ENCODE peak calls at places on chromosomes 11 and 22, in nine cellular contexts. Y is upper lobe of right lung, T is A673, U is heart left ventricle, B is hepatocyte, I is cardiac muscle cell, R is prostate gland, H is endothelial cell of umbilical vein, G is OCI-LY7. L is an unnamed sample. For H3K36me3, the result is how much of the 10 kb centered on the place peaks cover.

GRCh38 chr11:59615637-59616395 is at the start of gene OSBP:
- DNase-seq in Y (peak), T (peak), U (peak), B (peak), I (peak), R (peak), H (peak), G (peak), L (peak)

GRCh38 chr11:112526699-112527410 is 266.2 kb upstream of the PLET1 start:
- DNase-seq in Y (no peak), T (peak), U (no peak), B (peak), I (no peak), R (no peak), H (no peak), G (no peak), L (no peak)

GRCh38 chr11:702731-703461 is 3.1 kb upstream of the EPS8L2 start:
- DNase-seq in Y (peak), T (no peak), U (no peak), B (no peak), I (no peak), R (peak), H (no peak), G (no peak), L (no peak)

GRCh38 chr11:101497292-101497691 is 86.5 kb downstream of the TRPC6 start:
- DNase-seq in Y (no peak), T (no peak), U (no peak), B (no peak), I (no peak), R (no peak), H (no peak), G (no peak), L (no peak)

GRCh38 chr11:75073459-75074190 is 23.1 kb downstream of the OR2AT4 start:
- DNase-seq in Y (no peak), T (no peak), U (no peak), B (no peak), I (peak), R (no peak), H (no peak), G (peak), L (peak)

GRCh38 chr11:70471254-70471653 is 72.9 kb downstream of the CTTN start:
- DNase-seq in Y (peak), T (peak), U (no peak), B (peak), I (peak), R (no peak), H (peak), G (peak), L (peak)

GRCh38 chr11:130448416-130449068 is at the start of gene ADAMTS15:
- DNase-seq in Y (peak), T (peak), U (peak), B (peak), I (peak), R (peak), H (peak), G (no peak), L (peak)

GRCh38 chr11:2289350-2289749 is 12.4 kb downstream of the C11orf21 start:
- DNase-seq in Y (no peak), T (no peak), U (peak), B (no peak), I (no peak), R (no peak), H (no peak), G (no peak), L (no peak)

GRCh38 chr11:15969281-15969680 is 387.1 kb downstream of the SOX6 start:
- DNase-seq in Y (no peak), T (peak), U (no peak), B (peak), I (peak), R (peak), H (peak), G (no peak), L (peak)

GRCh38 chr11:76279038-76279437 is 72.7 kb upstream of the WNT11 start:
- DNase-seq in Y (no peak), T (no peak), U (no peak), B (no peak), I (no peak), R (no peak), H (no peak), G (no peak), L (no peak)

DNA sequence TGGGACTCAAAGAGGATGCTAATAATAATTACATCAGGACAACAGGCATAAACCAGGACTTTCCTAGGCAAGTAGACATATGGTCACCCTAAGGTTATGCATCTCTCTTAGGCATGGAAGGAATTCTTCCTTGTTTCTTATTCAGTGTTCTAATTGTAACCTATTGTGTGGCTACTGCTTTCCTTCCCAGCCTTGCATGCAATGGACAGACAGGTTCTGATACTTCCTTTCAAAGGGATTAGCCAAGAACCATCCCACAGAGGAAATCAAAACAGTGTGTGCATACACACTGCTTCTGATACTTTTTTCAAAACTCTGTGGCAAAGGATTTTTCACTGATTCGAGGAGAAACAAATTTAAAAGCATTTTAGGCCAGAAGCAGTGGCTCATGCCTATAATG is 48.3 kb downstream of the RRAS2 start:
- DNase-seq in Y (no peak), T (no peak), U (no peak), B (no peak), I (no peak), R (no peak), H (peak), G (no peak), L (no peak)
- H3K27ac ChIP-seq in Y (no peak), T (no peak), U (no peak), B (peak), I (peak), R (no peak), H (no peak), G (no peak), L (no peak)

DNA sequence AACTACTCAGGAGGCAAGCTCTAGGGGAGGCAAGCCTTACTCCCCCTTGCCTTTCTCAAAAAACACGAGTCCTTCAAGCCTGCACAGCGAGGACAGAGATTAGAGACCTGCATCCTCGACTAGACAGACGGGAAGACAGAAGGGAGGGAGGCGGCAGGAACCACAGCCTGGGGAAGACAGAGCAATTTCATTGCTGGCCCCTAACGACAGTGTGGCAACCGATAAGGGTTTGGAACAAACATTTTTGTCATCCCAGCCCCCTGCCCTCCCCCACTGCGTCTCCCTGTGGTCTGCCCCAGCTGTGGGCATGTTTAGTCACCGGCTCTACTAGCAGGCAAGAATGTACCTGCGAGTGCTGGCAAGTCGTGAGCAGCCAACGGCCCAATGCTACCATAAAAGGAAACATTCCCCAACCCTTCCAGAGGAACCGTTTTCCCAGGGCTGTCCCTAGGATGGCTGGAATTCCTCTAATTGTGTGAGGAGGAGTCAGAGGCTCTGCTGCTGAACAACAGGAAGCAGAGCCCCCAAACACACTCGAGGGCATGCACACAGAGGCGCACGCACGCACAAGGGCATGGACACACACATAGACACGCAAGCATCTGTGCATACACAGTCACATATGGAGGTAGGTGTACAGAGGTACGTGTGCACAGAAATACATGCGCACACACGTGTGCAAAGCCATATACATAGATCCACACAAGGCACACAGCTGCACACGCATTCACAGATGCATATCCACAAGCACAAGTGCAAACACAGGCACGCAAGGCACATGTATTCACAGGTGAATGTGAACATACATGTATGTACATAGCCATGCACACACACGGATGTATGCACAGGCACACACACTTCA is 58.3 kb downstream of the MYH9 start:
- DNase-seq in Y (no peak), T (peak), U (no peak), B (peak), I (peak), R (peak), H (peak), G (peak), L (no peak)
- H3K36me3 ChIP-seq in Y (half or more), T (under half), U (under half), B (under half), I (under half), R (under half), H (under half), G (half or more), L (half or more)

DNA sequence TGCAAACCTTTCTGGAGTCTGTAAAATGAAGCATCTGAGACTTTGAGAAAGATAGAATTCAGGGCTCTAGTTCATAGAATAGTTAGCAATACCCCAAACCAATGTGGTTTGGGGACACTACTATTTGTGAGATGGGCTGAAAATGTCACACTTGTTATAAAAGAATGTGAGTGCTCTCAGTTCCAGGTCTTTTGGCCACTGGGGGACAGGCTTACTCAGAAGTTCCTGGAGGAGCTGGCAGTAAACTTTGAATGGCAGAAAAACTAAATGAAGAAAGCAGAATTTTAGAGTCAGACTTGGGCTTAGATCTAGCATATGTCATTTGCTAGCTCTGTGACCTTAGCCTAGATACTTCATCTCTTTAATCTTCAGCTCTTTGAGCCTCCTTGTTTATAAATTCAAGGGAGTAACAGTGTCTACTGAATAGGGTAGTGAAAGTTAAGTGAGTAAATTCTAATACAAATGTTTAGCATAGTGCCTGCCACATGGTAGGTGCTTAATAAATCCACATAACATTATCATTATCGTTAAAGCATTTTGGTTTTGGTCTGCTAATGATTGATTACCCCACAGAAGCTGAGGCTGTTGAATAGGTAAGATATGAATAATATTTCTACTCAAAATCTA is 3.7 kb downstream of the LYVE1 start:
- DNase-seq in Y (no peak), T (peak), U (no peak), B (no peak), I (no peak), R (no peak), H (peak), G (no peak), L (no peak)
- TF ChIP-seq CTCF in Y (peak), T (peak), U (peak), B (peak), I (peak), R (no peak), H (peak), G (peak), L (no peak)

GRCh38 chr11:28621648-28622215 is 513.5 kb downstream of the METTL15 start:
- DNase-seq in Y (no peak), T (no peak), U (no peak), B (no peak), I (no peak), R (no peak), H (peak), G (no peak), L (no peak)
- H3K27ac ChIP-seq in Y (no peak), T (no peak), U (no peak), B (no peak), I (no peak), R (no peak), H (no peak), G (no peak), L (no peak)

GRCh38 chr11:60941371-60942119 is 10.4 kb downstream of the SLC15A3 start:
- DNase-seq in Y (no peak), T (no peak), U (no peak), B (no peak), I (no peak), R (no peak), H (no peak), G (peak), L (no peak)
- H3K36me3 ChIP-seq in Y (half or more), T (under half), U (under half), B (under half), I (under half), R (under half), H (under half), G (under half), L (under half)

GRCh38 chr11:123303924-123304323 is 108.9 kb upstream of the CLMP start:
- DNase-seq in Y (no peak), T (no peak), U (no peak), B (no peak), I (no peak), R (no peak), H (no peak), G (peak), L (peak)

GRCh38 chr11:123301696-123302400 is 106.8 kb upstream of the CLMP start:
- DNase-seq in Y (peak), T (peak), U (peak), B (peak), I (peak), R (peak), H (peak), G (no peak), L (peak)

GRCh38 chr11:123304828-123305530 is 109.9 kb upstream of the CLMP start:
- DNase-seq in Y (no peak), T (peak), U (no peak), B (no peak), I (no peak), R (no peak), H (no peak), G (peak), L (no peak)

GRCh38 chr11:123300874-123301695 is 106.0 kb upstream of the CLMP start:
- DNase-seq in Y (no peak), T (no peak), U (no peak), B (no peak), I (no peak), R (no peak), H (peak), G (peak), L (no peak)

GRCh38 chr11:123302751-123303195 is 107.7 kb upstream of the CLMP start:
- DNase-seq in Y (no peak), T (peak), U (no peak), B (peak), I (no peak), R (no peak), H (no peak), G (peak), L (no peak)
- TF ChIP-seq CTCF in Y (no peak), T (peak), U (no peak), B (no peak), I (no peak), R (no peak), H (no peak), G (peak), L (no peak)

L was measured in WERI-Rb-1.